ENCODE peak calls at places on chromosomes 2 and 18, in ten cellular contexts. J, X, L, I, P, F, O, U, E and R are unnamed samples.

GRCh38 chr2:27370816-27371620 is 602 bp downstream of the SNX17 start:
- DNase-seq in J (no peak), L (no peak), E (no peak), I (peak; percentile 76), U (no peak), O (no peak), X (peak; percentile 46), P (peak; percentile 92), F (peak; percentile 56), R (no peak)

GRCh38 chr18:12579775-12580174 is 78.1 kb downstream of the SPIRE1 start:
- DNase-seq in L (no peak), I (no peak), J (no peak), O (no peak), E (no peak), P (no peak), U (no peak), X (no peak), F (no peak), R (no peak)

GRCh38 chr2:29573147-29573546 is 348.2 kb downstream of the ALK start:
- DNase-seq in L (no peak), I (no peak), J (no peak), O (no peak), X (no peak), P (no peak), F (no peak), U (no peak), E (no peak), R (no peak)

GRCh38 chr18:42486296-42486695 is 531.3 kb downstream of the PIK3C3 start:
- DNase-seq in O (no peak), E (no peak), U (no peak), J (no peak), P (no peak), I (no peak), L (no peak), X (no peak), F (no peak), R (no peak)

GRCh38 chr18:77014538-77014937 is 118.0 kb downstream of the MBP start:
- DNase-seq in E (no peak), X (no peak), L (no peak), U (no peak), O (no peak), F (no peak), P (no peak), I (peak; percentile 64), J (no peak), R (no peak)

GRCh38 chr2:107936427-107937359 is 49.6 kb upstream of the SLC5A7 start:
- DNase-seq in O (no peak), F (peak; percentile 32), L (peak; percentile 4), I (no peak), P (peak; percentile 26), E (no peak), U (no peak), J (peak; percentile 32), X (no peak), R (no peak)

GRCh38 chr2:156803243-156803642 is 367.1 kb downstream of the GPD2 start:
- DNase-seq in L (no peak), U (no peak), F (peak; percentile 46), J (peak; percentile 69), O (no peak), I (no peak), P (no peak), E (no peak), X (no peak), R (no peak)

GRCh38 chr2:187825108-187825507 is 270.9 kb upstream of the TFPI start:
- DNase-seq in E (no peak), U (no peak), X (no peak), O (no peak), L (no peak), F (no peak), J (no peak), P (no peak), I (no peak), R (no peak)

GRCh38 chr18:11149441-11150270 is at the start of gene PIEZO2:
- DNase-seq in J (no peak), O (peak; percentile 31), X (no peak), F (peak; percentile 88), E (peak; percentile 68), L (peak; percentile 2), U (no peak), P (no peak), I (peak; percentile 83), R (no peak)

GRCh38 chr2:95362486-95362885 is 40.0 kb upstream of the FAHD2A start:
- DNase-seq in E (no peak), L (no peak), F (no peak), J (no peak), X (no peak), P (no peak), U (no peak), O (no peak), I (peak; percentile 15), R (no peak)

GRCh38 chr2:48694143-48694542 is 61.4 kb downstream of the LHCGR start:
- DNase-seq in J (no peak), X (peak; percentile 78), L (no peak), O (no peak), E (no peak), P (no peak), F (peak; percentile 75), I (no peak), U (no peak), R (no peak)

GRCh38 chr2:129585760-129586159 is 393.7 kb upstream of the RAB6C start:
- DNase-seq in I (no peak), E (no peak), P (peak; percentile 7), J (no peak), L (no peak), X (no peak), F (no peak), U (no peak), O (no peak), R (no peak)

GRCh38 chr18:79534356-79534755 is 138.6 kb downstream of the NFATC1 start:
- DNase-seq in J (no peak), X (no peak), U (no peak), P (no peak), F (no peak), L (no peak), I (peak; percentile 45), O (no peak), E (no peak), R (no peak)